ENCODE peak calls at places on chromosome 20, in ten cellular contexts. L, O, S, D, T, M, U, N, J and A are unnamed samples. For H3K4me1, the result is how much of the 10 kb centered on the place peaks cover.

GRCh38 chr20:5918856-5919633 is 31.3 kb downstream of the TRMT6 start:
- DNase-seq in L (peak), O (no peak), S (no peak), D (no peak), T (peak), M (no peak), U (no peak), N (no peak), J (no peak), A (no peak)

GRCh38 chr20:20130399-20130798 is 78.1 kb downstream of the CFAP61 start:
- DNase-seq in L (peak), O (no peak), S (peak), D (no peak), T (no peak), M (no peak), U (peak), N (no peak), J (no peak), A (no peak)

GRCh38 chr20:32327087-32327681 is 30.9 kb upstream of the ASXL1 start:
- DNase-seq in L (no peak), O (no peak), S (peak), D (no peak), T (no peak), M (no peak), U (no peak), N (no peak), J (no peak), A (no peak)

GRCh38 chr20:35807877-35808276 is 36.1 kb downstream of the PHF20 start:
- DNase-seq in L (no peak), O (no peak), S (no peak), D (no peak), T (no peak), M (no peak), U (no peak), N (no peak), J (no peak), A (no peak)

GRCh38 chr20:39641423-39641822 is 679.3 kb downstream of the DHX35 start:
- DNase-seq in L (no peak), O (no peak), S (no peak), D (no peak), T (no peak), M (no peak), U (no peak), N (no peak), J (no peak), A (no peak)

GRCh38 chr20:10531848-10532247 is 96.7 kb downstream of the SLX4IP start:
- DNase-seq in L (no peak), O (no peak), S (no peak), D (no peak), T (no peak), M (no peak), U (no peak), N (no peak), J (no peak), A (no peak)

GRCh38 chr20:56271974-56272373 is 23.4 kb downstream of the MC3R start:
- DNase-seq in L (no peak), O (no peak), S (no peak), D (no peak), T (no peak), M (no peak), U (no peak), N (no peak), J (no peak), A (no peak)

GRCh38 chr20:62894261-62894660 is 32.0 kb downstream of the DIDO1 start:
- DNase-seq in L (no peak), O (no peak), S (no peak), D (no peak), T (no peak), M (no peak), U (no peak), N (no peak), J (no peak), A (no peak)

GRCh38 chr20:10622657-10623418 is 51.0 kb downstream of the JAG1 start:
- DNase-seq in L (no peak), O (no peak), S (no peak), D (no peak), T (no peak), M (peak), U (no peak), N (peak), J (no peak), A (peak)

GRCh38 chr20:51533291-51534172 is 9.0 kb downstream of the NFATC2 start:
- DNase-seq in L (no peak), O (no peak), S (no peak), D (no peak), T (no peak), M (no peak), U (no peak), N (no peak), J (no peak), A (no peak)

GRCh38 chr20:15656124-15656523 is 917.1 kb downstream of the KIF16B start:
- DNase-seq in L (no peak), O (no peak), S (no peak), D (no peak), T (no peak), M (no peak), U (no peak), N (no peak), J (no peak), A (no peak)

GRCh38 chr20:9301129-9302072 is 213.0 kb upstream of the LAMP5 start:
- DNase-seq in L (no peak), O (no peak), S (no peak), D (no peak), T (peak), M (no peak), U (no peak), N (no peak), J (no peak), A (no peak)

GRCh38 chr20:24694727-24695528 is 225.5 kb downstream of the SYNDIG1 start:
- DNase-seq in L (peak), O (peak), S (no peak), D (no peak), T (no peak), M (no peak), U (no peak), N (peak), J (no peak), A (peak)

GRCh38 chr20:21190866-21191265 is 65.0 kb downstream of the KIZ start:
- DNase-seq in L (no peak), O (no peak), S (no peak), D (no peak), T (no peak), M (no peak), U (no peak), N (no peak), J (no peak), A (no peak)

GRCh38 chr20:20452254-20452676 is 84.4 kb downstream of the INSM1 start:
- DNase-seq in L (peak), O (peak), S (no peak), D (peak), T (no peak), M (peak), U (peak), N (peak), J (no peak), A (peak)

GRCh38 chr20:58593880-58594473 is 57.1 kb upstream of the STX16 start:
- DNase-seq in L (no peak), O (no peak), S (no peak), D (no peak), T (no peak), M (peak), U (no peak), N (no peak), J (no peak), A (no peak)

GRCh38 chr20:10954137-10954840 is 280.5 kb upstream of the JAG1 start:
- DNase-seq in L (peak), O (no peak), S (no peak), D (no peak), T (no peak), M (no peak), U (no peak), N (no peak), J (no peak), A (no peak)

GRCh38 chr20:25072226-25072811 is 9.6 kb downstream of the VSX1 start:
- DNase-seq in L (peak), O (no peak), S (no peak), D (no peak), T (no peak), M (no peak), U (no peak), N (no peak), J (no peak), A (no peak)

GRCh38 chr20:3477861-3478544 is 7.2 kb downstream of the ATRN start:
- DNase-seq in L (no peak), O (no peak), S (no peak), D (no peak), T (no peak), M (no peak), U (no peak), N (no peak), J (no peak), A (no peak)

GRCh38 chr20:3209946-3210317 is 634 bp downstream of the ITPA start:
- DNase-seq in L (no peak), O (no peak), S (peak), D (no peak), T (no peak), M (no peak), U (no peak), N (no peak), J (no peak), A (no peak)

GRCh38 chr20:37727957-37728634 is 34.3 kb downstream of the CTNNBL1 start:
- DNase-seq in L (no peak), O (no peak), S (no peak), D (no peak), T (no peak), M (no peak), U (no peak), N (no peak), J (no peak), A (no peak)

GRCh38 chr20:35307666-35308653 is 15.7 kb upstream of the FAM83C start:
- DNase-seq in L (no peak), O (no peak), S (no peak), D (no peak), T (no peak), M (peak), U (no peak), N (peak), J (peak), A (peak)

GRCh38 chr20:37986063-37986858 is 47.0 kb downstream of the TTI1 start:
- DNase-seq in L (no peak), O (no peak), S (no peak), D (no peak), T (no peak), M (no peak), U (no peak), N (no peak), J (no peak), A (no peak)

GRCh38 chr20:63519765-63520593 is 586 bp upstream of the PPDPF start:
- DNase-seq in L (peak), O (peak), S (peak), D (peak), T (peak), M (peak), U (peak), N (peak), J (peak), A (peak)

GRCh38 chr20:38298768-38299288 is 5.1 kb upstream of the BPI start:
- DNase-seq in L (no peak), O (no peak), S (no peak), D (no peak), T (no peak), M (peak), U (no peak), N (peak), J (no peak), A (peak)

GRCh38 chr20:57611605-57612311 is 8.5 kb downstream of the ZBP1 start:
- DNase-seq in L (peak), O (no peak), S (no peak), D (peak), T (no peak), M (peak), U (peak), N (peak), J (no peak), A (peak)

GRCh38 chr20:52601295-52601971 is 370.7 kb upstream of the TSHZ2 start:
- DNase-seq in L (no peak), O (no peak), S (no peak), D (no peak), T (no peak), M (no peak), U (no peak), N (no peak), J (no peak), A (no peak)

GRCh38 chr20:52240802-52241201 is 49.2 kb upstream of the ZFP64 start:
- DNase-seq in L (no peak), O (no peak), S (no peak), D (no peak), T (no peak), M (no peak), U (no peak), N (no peak), J (no peak), A (no peak)

GRCh38 chr20:6744805-6745204 is 22.7 kb upstream of the BMP2 start:
- DNase-seq in L (no peak), O (no peak), S (no peak), D (no peak), T (no peak), M (no peak), U (no peak), N (no peak), J (no peak), A (no peak)

GRCh38 chr20:4153251-4153650 is 137.9 kb upstream of the RNF24 start:
- DNase-seq in L (no peak), O (no peak), S (no peak), D (no peak), T (no peak), M (no peak), U (no peak), N (no peak), J (no peak), A (no peak)

GRCh38 chr20:16271450-16271849 is 301.8 kb downstream of the KIF16B start:
- DNase-seq in L (no peak), O (no peak), S (no peak), D (no peak), T (no peak), M (no peak), U (no peak), N (no peak), J (no peak), A (no peak)

GRCh38 chr20:2767768-2768631 is 32.4 kb downstream of the CPXM1 start:
- DNase-seq in L (peak), O (no peak), S (no peak), D (peak), T (no peak), M (no peak), U (no peak), N (peak), J (no peak), A (peak)

GRCh38 chr20:8481636-8482035 is 349.6 kb downstream of the PLCB1 start:
- DNase-seq in L (no peak), O (no peak), S (no peak), D (no peak), T (no peak), M (no peak), U (no peak), N (no peak), J (no peak), A (no peak)

GRCh38 chr20:46351357-46352058 is 43.2 kb upstream of the CDH22 start:
- DNase-seq in L (no peak), O (no peak), S (no peak), D (no peak), T (no peak), M (no peak), U (no peak), N (no peak), J (no peak), A (no peak)

GRCh38 chr20:17895641-17896246 is 72.8 kb downstream of the SNX5 start:
- DNase-seq in L (no peak), O (peak), S (peak), D (peak), T (no peak), M (peak), U (no peak), N (peak), J (no peak), A (peak)

GRCh38 chr20:10433014-10433622 is 904 bp downstream of the MKKS start:
- DNase-seq in L (peak), O (no peak), S (no peak), D (peak), T (no peak), M (no peak), U (no peak), N (no peak), J (no peak), A (peak)

GRCh38 chr20:50517817-50518154 is 7.6 kb downstream of the PTPN1 start:
- DNase-seq in L (no peak), O (peak), S (no peak), D (no peak), T (no peak), M (no peak), U (no peak), N (no peak), J (no peak), A (no peak)

GRCh38 chr20:23125159-23125558 is 39.0 kb upstream of the CD93 start:
- DNase-seq in L (no peak), O (no peak), S (no peak), D (no peak), T (no peak), M (no peak), U (no peak), N (no peak), J (no peak), A (no peak)

GRCh38 chr20:44180814-44181213 is 6.2 kb downstream of the JPH2 start:
- DNase-seq in L (peak), O (no peak), S (no peak), D (no peak), T (no peak), M (peak), U (no peak), N (peak), J (no peak), A (peak)

GRCh38 chr20:44181611-44182010 is 5.4 kb downstream of the JPH2 start:
- DNase-seq in L (no peak), O (no peak), S (no peak), D (no peak), T (no peak), M (peak), U (no peak), N (peak), J (no peak), A (no peak)

GRCh38 chr20:44182135-44182765 is 4.7 kb downstream of the JPH2 start:
- DNase-seq in L (no peak), O (no peak), S (no peak), D (no peak), T (no peak), M (peak), U (no peak), N (no peak), J (no peak), A (peak)

GRCh38 chr20:44183282-44183681 is 3.7 kb downstream of the JPH2 start:
- DNase-seq in L (no peak), O (no peak), S (no peak), D (no peak), T (no peak), M (no peak), U (no peak), N (no peak), J (no peak), A (no peak)

DNA sequence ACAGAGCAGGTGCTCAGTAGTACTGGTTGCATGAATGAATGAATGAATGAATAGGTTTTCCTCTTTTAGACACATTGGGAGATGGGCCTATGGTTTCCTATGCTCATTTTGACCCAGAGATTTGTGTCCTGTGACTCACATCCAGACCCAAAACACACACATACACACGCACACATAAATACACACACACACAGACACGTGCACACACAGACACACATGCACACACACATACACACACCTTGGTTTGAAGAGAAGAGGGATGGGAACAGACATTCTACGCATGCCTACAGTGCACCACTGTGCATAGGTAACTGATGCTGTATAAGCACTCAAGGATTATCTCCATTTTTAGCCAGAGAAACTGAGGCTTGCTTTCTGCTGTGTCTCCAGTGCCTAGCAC is 4.1 kb downstream of the JPH2 start:
- DNase-seq in L (no peak), O (no peak), S (no peak), D (no peak), T (no peak), M (no peak), U (no peak), N (no peak), J (no peak), A (no peak)
- H3K4me1 ChIP-seq in L (under half), O (under half), S (under half), D (under half), T (under half), M (half or more), U (under half), N (half or more), J (under half), A (under half)

DNA sequence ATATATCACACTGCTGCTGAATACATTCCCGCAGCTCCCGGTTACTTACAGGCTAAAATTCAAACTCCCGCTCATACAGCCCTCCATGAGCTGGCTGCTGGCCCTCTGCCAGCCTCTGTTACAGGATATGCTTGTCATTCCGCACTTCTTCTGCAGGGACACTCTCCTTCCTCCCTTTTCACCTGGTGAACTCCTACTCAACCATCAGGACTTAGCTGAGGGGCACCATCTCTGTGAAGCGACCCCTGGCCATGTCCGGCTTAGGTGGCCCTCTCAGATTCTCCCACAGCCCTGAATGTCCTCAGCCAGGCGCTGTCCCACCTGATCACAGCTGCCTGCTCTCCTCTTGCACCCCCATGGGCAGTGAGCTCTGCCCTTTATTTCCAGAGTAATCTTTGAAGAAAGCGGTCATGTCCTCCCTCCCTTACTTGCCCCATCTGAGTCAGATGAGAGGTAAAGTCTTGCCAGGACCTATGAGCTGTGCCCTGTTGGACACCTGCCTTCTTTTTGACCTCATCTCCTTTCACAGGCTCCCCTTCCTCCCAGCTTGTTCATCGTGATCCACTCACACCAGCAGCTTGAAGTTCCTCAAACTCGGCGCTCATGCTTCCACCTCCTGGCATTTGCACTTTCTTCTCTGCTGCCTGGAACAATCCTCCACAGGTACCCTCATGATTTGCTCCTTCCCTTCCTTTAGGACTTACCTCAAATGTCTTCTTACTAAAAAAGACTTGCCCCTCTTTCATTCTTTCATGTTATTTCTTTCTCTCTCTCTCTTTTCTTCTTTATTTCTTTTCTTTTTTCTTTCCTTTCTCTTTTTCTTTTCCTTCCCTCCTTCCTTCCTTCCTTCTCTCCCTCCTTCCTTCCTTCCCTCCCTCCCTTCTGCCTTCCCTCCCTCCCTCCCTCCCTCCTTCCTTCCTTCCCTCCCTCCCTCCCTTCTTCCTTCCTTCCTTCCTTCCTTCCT is 5.6 kb downstream of the CYP24A1 start:
- DNase-seq in L (no peak), O (no peak), S (peak), D (no peak), T (peak), M (no peak), U (no peak), N (no peak), J (no peak), A (peak)
- H3K4me1 ChIP-seq in L (under half), O (under half), S (under half), D (under half), T (half or more), M (under half), U (under half), N (under half), J (under half), A (under half)

GRCh38 chr20:47578543-47578942 is 76.9 kb downstream of the NCOA3 start:
- DNase-seq in L (no peak), O (no peak), S (no peak), D (no peak), T (no peak), M (no peak), U (no peak), N (no peak), J (no peak), A (no peak)
- H3K4me1 ChIP-seq in L (under half), O (under half), S (under half), D (under half), T (half or more), M (half or more), U (half or more), N (half or more), J (under half), A (under half)

GRCh38 chr20:44613575-44613974 is 31.2 kb downstream of the PKIG start:
- DNase-seq in L (no peak), O (no peak), S (no peak), D (no peak), T (no peak), M (no peak), U (no peak), N (no peak), J (no peak), A (no peak)
- H3K4me1 ChIP-seq in L (under half), O (half or more), S (under half), D (under half), T (under half), M (half or more), U (under half), N (half or more), J (under half), A (under half)

GRCh38 chr20:1652104-1652503 is 5.5 kb downstream of the SIRPG start:
- DNase-seq in L (no peak), O (no peak), S (no peak), D (no peak), T (no peak), M (no peak), U (no peak), N (no peak), J (no peak), A (no peak)
- H3K4me1 ChIP-seq in L (under half), O (half or more), S (under half), D (under half), T (under half), M (under half), U (under half), N (under half), J (under half), A (under half)

DNA sequence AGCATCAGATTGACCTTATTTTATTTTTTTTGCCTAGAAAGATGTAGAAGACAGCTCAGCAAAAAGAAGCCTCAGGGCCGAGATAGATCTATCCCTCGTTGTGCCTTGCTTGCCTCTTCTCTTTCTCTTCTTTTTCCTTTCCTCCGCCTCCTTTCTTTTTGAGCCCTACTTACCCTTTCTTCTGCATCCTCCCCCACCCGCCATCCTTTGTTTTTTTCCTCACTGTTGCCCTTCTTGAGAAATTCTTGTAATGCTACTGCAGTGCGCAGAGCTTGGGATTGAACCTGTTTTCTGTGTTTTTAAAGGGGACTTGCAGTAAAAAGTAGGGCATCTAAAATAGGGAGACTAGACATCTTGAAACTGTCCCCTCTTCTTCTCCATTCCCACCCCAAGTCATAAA is 18.6 kb downstream of the RALY start:
- DNase-seq in L (no peak), O (no peak), S (no peak), D (no peak), T (no peak), M (no peak), U (no peak), N (no peak), J (no peak), A (no peak)
- H3K4me1 ChIP-seq in L (under half), O (half or more), S (under half), D (under half), T (under half), M (half or more), U (under half), N (half or more), J (under half), A (under half)